ENCODE peak calls at places on chromosomes 1 and 21, in nine cellular contexts. A, F, B, U, G, K, O, M and P are unnamed samples.

GRCh38 chr1:165858364-165858823 is 31.0 kb downstream of the UCK2 start:
- DNase-seq in K (no peak), G (no peak), F (no peak), O (no peak), A (no peak), M (no peak), B (no peak), U (peak), P (no peak)

GRCh38 chr1:6960291-6960758 is 175.1 kb downstream of the CAMTA1 start:
- DNase-seq in G (peak), A (peak), K (no peak), B (no peak), O (no peak), F (peak), U (no peak), M (no peak), P (peak)

GRCh38 chr1:172393354-172393753 is 27.1 kb upstream of the C1orf105 start:
- DNase-seq in U (no peak), K (peak), M (no peak), B (no peak), G (no peak), O (no peak), F (no peak), A (no peak), P (no peak)

GRCh38 chr21:41927727-41928409 is 25.9 kb downstream of the C2CD2 start:
- DNase-seq in F (no peak), B (no peak), O (no peak), G (no peak), A (no peak), M (no peak), K (peak), U (no peak), P (no peak)

GRCh38 chr1:109619655-109620395 is at the start of gene AMPD2:
- DNase-seq in G (peak), B (peak), O (peak), M (peak), K (peak), F (peak), A (peak), U (peak), P (peak)

GRCh38 chr1:20385630-20386029 is 95.0 kb downstream of the VWA5B1 start:
- DNase-seq in F (no peak), K (peak), M (no peak), G (no peak), O (no peak), U (no peak), A (no peak), B (no peak), P (no peak)

GRCh38 chr1:58994664-58995063 is 210.8 kb upstream of the JUN start:
- DNase-seq in U (no peak), B (no peak), K (no peak), M (no peak), G (no peak), A (no peak), O (no peak), F (no peak), P (no peak)

GRCh38 chr1:38030596-38031512 is 15.7 kb downstream of the POU3F1 start:
- DNase-seq in U (no peak), M (no peak), G (no peak), K (no peak), A (no peak), B (no peak), F (no peak), O (no peak), P (no peak)

GRCh38 chr1:155871390-155871789 is 12.0 kb downstream of the SYT11 start:
- DNase-seq in O (peak), G (no peak), M (peak), A (no peak), U (no peak), B (peak), F (peak), K (no peak), P (no peak)

GRCh38 chr1:39863177-39863576 is 20.1 kb downstream of the TRIT1 start:
- DNase-seq in O (no peak), B (no peak), U (no peak), F (no peak), G (no peak), M (no peak), A (no peak), K (no peak), P (no peak)
- H3K4me3 ChIP-seq in O (no peak), B (no peak), U (no peak), F (no peak), G (no peak), M (no peak), A (no peak), K (no peak), P (no peak)

GRCh38 chr1:244047739-244048565 is 3.1 kb upstream of the ZBTB18 start:
- DNase-seq in G (peak), O (peak), K (peak), F (peak), B (peak), A (peak), M (peak), U (peak), P (peak)
- TF ChIP-seq CTCF in G (no peak), O (no peak), K (no peak), F (no peak), B (no peak), A (no peak), M (no peak), U (no peak), P (no peak)

GRCh38 chr21:35342440-35342839 is 293.3 kb upstream of the RUNX1 start:
- DNase-seq in O (no peak), K (peak), U (no peak), B (no peak), G (peak), A (no peak), F (no peak), M (no peak), P (no peak)
- H3K4me3 ChIP-seq in O (no peak), K (no peak), U (no peak), B (no peak), G (no peak), A (no peak), F (no peak), M (no peak), P (no peak)

DNA sequence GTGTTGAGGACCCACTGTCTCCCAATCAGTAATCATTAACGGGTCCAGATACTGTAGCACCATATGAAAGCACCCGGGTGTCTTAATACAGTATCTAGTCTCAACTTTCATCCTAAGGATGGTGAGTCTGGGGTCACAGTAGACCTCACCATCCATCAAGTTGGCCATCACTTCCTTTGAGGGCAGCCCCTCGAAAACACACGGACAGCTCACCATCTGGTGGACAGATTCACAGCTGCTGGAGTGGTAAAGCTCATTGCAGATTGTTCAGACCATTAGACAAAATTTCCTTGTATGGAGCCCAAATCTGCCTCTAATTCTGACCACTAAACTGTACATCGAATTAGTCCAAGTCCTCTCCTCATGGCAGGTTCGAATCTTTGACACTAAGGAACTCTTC is 123.1 kb downstream of the PGBD5 start:
- DNase-seq in K (no peak), G (no peak), O (no peak), B (no peak), F (no peak), U (no peak), A (no peak), M (no peak), P (no peak)
- TF ChIP-seq CTCF in K (no peak), G (peak), O (peak), B (no peak), F (no peak), U (no peak), A (no peak), M (peak), P (no peak)

DNA sequence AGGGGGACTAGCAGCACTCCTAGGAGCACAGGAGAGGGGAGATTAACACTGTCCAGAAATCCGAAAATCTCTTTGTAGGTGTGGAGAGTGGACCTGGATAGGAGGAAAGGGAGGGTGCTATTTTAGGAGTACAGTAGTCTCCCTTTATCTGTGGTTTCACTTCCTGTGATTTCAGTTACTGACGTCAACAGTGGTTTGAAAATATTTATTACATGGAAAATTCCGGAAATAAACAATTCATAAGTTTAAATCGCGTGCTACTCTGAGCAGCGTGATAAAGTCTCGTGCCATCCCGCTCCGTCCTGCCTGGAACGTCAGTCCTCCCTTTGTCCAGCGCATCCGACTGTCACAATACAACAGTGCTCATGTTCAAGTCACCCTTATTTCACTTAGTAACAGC is 6.6 kb upstream of the IL24 start:
- DNase-seq in U (no peak), A (peak), B (peak), O (peak), G (peak), F (peak), K (no peak), M (no peak), P (no peak)
- H3K4me3 ChIP-seq in U (no peak), A (no peak), B (no peak), O (no peak), G (peak), F (no peak), K (no peak), M (no peak), P (no peak)

GRCh38 chr1:67429011-67429527 is 1.1 kb downstream of the SERBP1 start:
- DNase-seq in G (peak), B (peak), M (peak), A (no peak), F (peak), K (peak), U (no peak), O (no peak), P (no peak)
- TF ChIP-seq CTCF in G (no peak), B (no peak), M (no peak), A (no peak), F (no peak), K (no peak), U (no peak), O (no peak), P (no peak)

GRCh38 chr1:90706437-90707362 is 10.4 kb downstream of the BARHL2 start:
- DNase-seq in A (no peak), M (peak), G (no peak), F (no peak), U (no peak), O (no peak), K (no peak), B (no peak), P (no peak)
- H3K4me3 ChIP-seq in A (no peak), M (peak), G (no peak), F (no peak), U (no peak), O (no peak), K (no peak), B (no peak), P (peak)

GRCh38 chr1:64865105-64865757 is 101.1 kb downstream of the JAK1 start:
- DNase-seq in U (no peak), M (no peak), K (no peak), B (no peak), O (no peak), F (no peak), G (no peak), A (no peak), P (no peak)

GRCh38 chr1:64856564-64856963 is 109.8 kb downstream of the JAK1 start:
- DNase-seq in A (no peak), G (no peak), M (no peak), F (peak), O (no peak), B (peak), U (no peak), K (peak), P (no peak)

GRCh38 chr1:64864018-64864945 is 102.1 kb downstream of the JAK1 start:
- DNase-seq in B (peak), M (no peak), U (no peak), G (peak), F (peak), A (no peak), K (peak), O (no peak), P (no peak)

GRCh38 chr1:64857347-64857746 is 109.0 kb downstream of the JAK1 start:
- DNase-seq in O (no peak), M (no peak), F (no peak), A (no peak), K (no peak), G (no peak), B (no peak), U (no peak), P (no peak)

DNA sequence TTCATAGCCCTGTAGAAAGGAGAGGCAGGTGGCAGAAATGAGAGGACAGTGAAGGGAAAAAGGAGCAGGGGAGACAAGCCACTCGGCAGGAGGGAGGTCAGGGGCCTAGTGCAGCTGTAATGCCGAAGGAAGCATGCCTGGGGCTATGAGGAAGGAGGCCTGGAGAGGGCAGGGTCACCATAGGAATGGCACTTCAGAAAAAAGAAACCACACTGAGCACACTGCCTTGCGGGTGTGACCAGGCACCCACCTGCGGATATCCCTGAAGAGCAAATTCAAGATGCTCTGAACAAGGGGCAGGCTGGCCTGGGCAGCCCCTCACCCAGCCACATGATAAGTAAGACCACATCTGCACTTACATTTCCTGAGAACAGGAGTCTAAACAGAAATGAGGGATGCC is 104.7 kb downstream of the JAK1 start:
- DNase-seq in F (peak), U (peak), O (peak), A (no peak), M (peak), G (peak), B (peak), K (peak), P (no peak)
- TF ChIP-seq CTCF in F (peak), U (no peak), O (peak), A (peak), M (peak), G (peak), B (peak), K (peak), P (peak)